ENCODE peak calls at places on chromosome 1, in ten cellular contexts. One of them, this sample, is unnamed.

GRCh38 chr1:172320723-172321122 is 99.8 kb upstream of the C1orf105 start:
- DNase-seq in activated T-helper 9 cell treated with anti-CD3 and anti-CD28 coated beads, Interleukin-2, amount 50 U/mL, for 16 hours: no peak
- DNase-seq in NCI-H524: no peak
- DNase-seq in heart left ventricle: peak; percentile 32
- DNase-seq in EH: peak; percentile 85
- DNase-seq in hypothalamus: no peak
- DNase-seq in substantia nigra: no peak
- DNase-seq in EL: peak; percentile 69
- DNase-seq in prostate gland: no peak
- DNase-seq in astrocyte: peak; percentile 80
- DNase-seq in this sample: no peak

GRCh38 chr1:236692128-236692527 is 5.8 kb downstream of the ACTN2 start:
- DNase-seq in EH: no peak
- DNase-seq in EL: peak; percentile 18
- DNase-seq in prostate gland: no peak
- DNase-seq in heart left ventricle: no peak
- DNase-seq in substantia nigra: no peak
- DNase-seq in NCI-H524: peak; percentile 86
- DNase-seq in hypothalamus: no peak
- DNase-seq in astrocyte: no peak
- DNase-seq in activated T-helper 9 cell treated with anti-CD3 and anti-CD28 coated beads, Interleukin-2, amount 50 U/mL, for 16 hours: no peak
- DNase-seq in this sample: no peak

GRCh38 chr1:210291786-210292275 is 36.9 kb upstream of the HHAT start:
- DNase-seq in astrocyte: peak; percentile 85
- DNase-seq in hypothalamus: no peak
- DNase-seq in EL: peak; percentile 83
- DNase-seq in EH: peak; percentile 89
- DNase-seq in NCI-H524: no peak
- DNase-seq in activated T-helper 9 cell treated with anti-CD3 and anti-CD28 coated beads, Interleukin-2, amount 50 U/mL, for 16 hours: no peak
- DNase-seq in heart left ventricle: peak; percentile 36
- DNase-seq in prostate gland: no peak
- DNase-seq in substantia nigra: no peak
- DNase-seq in this sample: no peak

GRCh38 chr1:21104683-21105082 is 72.0 kb downstream of the EIF4G3 start:
- DNase-seq in astrocyte: no peak
- DNase-seq in substantia nigra: no peak
- DNase-seq in EL: no peak
- DNase-seq in prostate gland: no peak
- DNase-seq in activated T-helper 9 cell treated with anti-CD3 and anti-CD28 coated beads, Interleukin-2, amount 50 U/mL, for 16 hours: no peak
- DNase-seq in EH: no peak
- DNase-seq in hypothalamus: no peak
- DNase-seq in NCI-H524: no peak
- DNase-seq in heart left ventricle: no peak
- DNase-seq in this sample: no peak

GRCh38 chr1:998905-999796 is 746 bp downstream of the HES4 start:
- DNase-seq in EL: peak; percentile 40
- DNase-seq in hypothalamus: no peak
- DNase-seq in astrocyte: no peak
- DNase-seq in NCI-H524: peak; percentile 48
- DNase-seq in substantia nigra: no peak
- DNase-seq in prostate gland: no peak
- DNase-seq in heart left ventricle: peak; percentile 63
- DNase-seq in EH: peak; percentile 46
- DNase-seq in activated T-helper 9 cell treated with anti-CD3 and anti-CD28 coated beads, Interleukin-2, amount 50 U/mL, for 16 hours: no peak
- DNase-seq in this sample: no peak

GRCh38 chr1:14926818-14927555 is 226.6 kb upstream of the TMEM51 start:
- DNase-seq in heart left ventricle: no peak
- DNase-seq in astrocyte: no peak
- DNase-seq in EL: no peak
- DNase-seq in activated T-helper 9 cell treated with anti-CD3 and anti-CD28 coated beads, Interleukin-2, amount 50 U/mL, for 16 hours: no peak
- DNase-seq in prostate gland: no peak
- DNase-seq in hypothalamus: no peak
- DNase-seq in substantia nigra: no peak
- DNase-seq in EH: no peak
- DNase-seq in NCI-H524: peak; percentile 11
- DNase-seq in this sample: no peak

GRCh38 chr1:10510520-10511493 is 36.1 kb downstream of the PEX14 start:
- DNase-seq in hypothalamus: no peak
- DNase-seq in activated T-helper 9 cell treated with anti-CD3 and anti-CD28 coated beads, Interleukin-2, amount 50 U/mL, for 16 hours: peak; percentile 64
- DNase-seq in NCI-H524: no peak
- DNase-seq in EL: peak; percentile 94
- DNase-seq in prostate gland: no peak
- DNase-seq in EH: peak; percentile 93
- DNase-seq in astrocyte: peak; percentile 95
- DNase-seq in heart left ventricle: no peak
- DNase-seq in substantia nigra: no peak
- DNase-seq in this sample: no peak

GRCh38 chr1:40818264-40818961 is 34.8 kb downstream of the KCNQ4 start:
- DNase-seq in substantia nigra: no peak
- DNase-seq in EL: peak; percentile 45
- DNase-seq in hypothalamus: no peak
- DNase-seq in EH: peak; percentile 66
- DNase-seq in astrocyte: no peak
- DNase-seq in heart left ventricle: peak; percentile 51
- DNase-seq in activated T-helper 9 cell treated with anti-CD3 and anti-CD28 coated beads, Interleukin-2, amount 50 U/mL, for 16 hours: peak; percentile 74
- DNase-seq in NCI-H524: no peak
- DNase-seq in prostate gland: peak; percentile 31
- DNase-seq in this sample: no peak

GRCh38 chr1:223846668-223847007 is 891 bp upstream of the TP53BP2 start:
- DNase-seq in heart left ventricle: no peak
- DNase-seq in activated T-helper 9 cell treated with anti-CD3 and anti-CD28 coated beads, Interleukin-2, amount 50 U/mL, for 16 hours: no peak
- DNase-seq in astrocyte: no peak
- DNase-seq in prostate gland: peak; percentile 37
- DNase-seq in EH: peak; percentile 48
- DNase-seq in EL: peak; percentile 38
- DNase-seq in hypothalamus: no peak
- DNase-seq in NCI-H524: peak; percentile 17
- DNase-seq in substantia nigra: peak; percentile 43
- DNase-seq in this sample: peak; percentile 57

GRCh38 chr1:66652556-66652955 is 99.7 kb upstream of the DYNLT5 start:
- DNase-seq in EH: no peak
- DNase-seq in activated T-helper 9 cell treated with anti-CD3 and anti-CD28 coated beads, Interleukin-2, amount 50 U/mL, for 16 hours: no peak
- DNase-seq in NCI-H524: no peak
- DNase-seq in hypothalamus: no peak
- DNase-seq in EL: no peak
- DNase-seq in substantia nigra: no peak
- DNase-seq in heart left ventricle: no peak
- DNase-seq in prostate gland: no peak
- DNase-seq in astrocyte: peak; percentile 14
- DNase-seq in this sample: no peak

GRCh38 chr1:7409278-7409677 is 361.8 kb upstream of the VAMP3 start:
- DNase-seq in EH: no peak
- DNase-seq in astrocyte: no peak
- DNase-seq in activated T-helper 9 cell treated with anti-CD3 and anti-CD28 coated beads, Interleukin-2, amount 50 U/mL, for 16 hours: no peak
- DNase-seq in hypothalamus: no peak
- DNase-seq in substantia nigra: no peak
- DNase-seq in heart left ventricle: no peak
- DNase-seq in EL: no peak
- DNase-seq in NCI-H524: no peak
- DNase-seq in prostate gland: peak; percentile 1
- DNase-seq in this sample: no peak